ENCODE peak calls at places on chromosome 12, in nine cellular contexts. One of them, this sample, is unnamed. For H3K4me1, the result is how much of the 10 kb centered on the place peaks cover.

GRCh38 chr12:12606793-12607589 is 4.7 kb upstream of the CREBL2 start:
- DNase-seq in lung: no peak
- DNase-seq in heart right ventricle: no peak
- DNase-seq in PC-3: peak
- DNase-seq in tibial nerve: no peak
- DNase-seq in keratinocyte: no peak
- DNase-seq in BE2C: no peak
- DNase-seq in upper lobe of right lung: no peak
- DNase-seq in cardiac muscle cell: no peak
- DNase-seq in this sample: no peak

GRCh38 chr12:94621662-94622359 is 28.5 kb downstream of the TMCC3 start:
- DNase-seq in PC-3: peak
- DNase-seq in cardiac muscle cell: no peak
- DNase-seq in keratinocyte: no peak
- DNase-seq in BE2C: no peak
- DNase-seq in heart right ventricle: no peak
- DNase-seq in upper lobe of right lung: no peak
- DNase-seq in lung: no peak
- DNase-seq in tibial nerve: no peak
- DNase-seq in this sample: no peak

GRCh38 chr12:82430541-82431145 is 72.3 kb downstream of the METTL25 start:
- DNase-seq in lung: no peak
- DNase-seq in upper lobe of right lung: no peak
- DNase-seq in heart right ventricle: no peak
- DNase-seq in cardiac muscle cell: no peak
- DNase-seq in PC-3: no peak
- DNase-seq in BE2C: no peak
- DNase-seq in tibial nerve: no peak
- DNase-seq in keratinocyte: no peak
- DNase-seq in this sample: no peak

GRCh38 chr12:55652352-55652751 is 15.7 kb downstream of the OR10P1 start:
- DNase-seq in upper lobe of right lung: no peak
- DNase-seq in cardiac muscle cell: no peak
- DNase-seq in keratinocyte: no peak
- DNase-seq in BE2C: no peak
- DNase-seq in lung: no peak
- DNase-seq in heart right ventricle: no peak
- DNase-seq in tibial nerve: no peak
- DNase-seq in PC-3: no peak
- DNase-seq in this sample: no peak

GRCh38 chr12:125110641-125111360 is 45.6 kb downstream of the AACS start:
- DNase-seq in cardiac muscle cell: no peak
- DNase-seq in PC-3: peak
- DNase-seq in keratinocyte: no peak
- DNase-seq in lung: no peak
- DNase-seq in upper lobe of right lung: no peak
- DNase-seq in heart right ventricle: no peak
- DNase-seq in BE2C: no peak
- DNase-seq in tibial nerve: no peak
- DNase-seq in this sample: no peak

GRCh38 chr12:43957732-43958131 is 121.9 kb downstream of the TMEM117 start:
- DNase-seq in upper lobe of right lung: no peak
- DNase-seq in tibial nerve: peak
- DNase-seq in PC-3: peak
- DNase-seq in lung: no peak
- DNase-seq in cardiac muscle cell: peak
- DNase-seq in heart right ventricle: no peak
- DNase-seq in keratinocyte: no peak
- DNase-seq in BE2C: peak
- DNase-seq in this sample: no peak

GRCh38 chr12:42804928-42805327 is 215.4 kb upstream of the PRICKLE1 start:
- DNase-seq in heart right ventricle: no peak
- DNase-seq in PC-3: peak
- DNase-seq in lung: no peak
- DNase-seq in upper lobe of right lung: no peak
- DNase-seq in BE2C: no peak
- DNase-seq in tibial nerve: no peak
- DNase-seq in keratinocyte: no peak
- DNase-seq in cardiac muscle cell: no peak
- DNase-seq in this sample: no peak

GRCh38 chr12:93698307-93699092 is 21.3 kb downstream of the CRADD start:
- DNase-seq in cardiac muscle cell: no peak
- DNase-seq in keratinocyte: no peak
- DNase-seq in tibial nerve: no peak
- DNase-seq in heart right ventricle: no peak
- DNase-seq in BE2C: no peak
- DNase-seq in lung: no peak
- DNase-seq in PC-3: peak
- DNase-seq in upper lobe of right lung: no peak
- DNase-seq in this sample: no peak

GRCh38 chr12:57904848-57905811 is 36.2 kb upstream of the ATP23 start:
- DNase-seq in upper lobe of right lung: peak
- DNase-seq in tibial nerve: peak
- DNase-seq in BE2C: peak
- DNase-seq in PC-3: peak
- DNase-seq in keratinocyte: peak
- DNase-seq in cardiac muscle cell: peak
- DNase-seq in heart right ventricle: peak
- DNase-seq in lung: peak
- DNase-seq in this sample: peak

DNA sequence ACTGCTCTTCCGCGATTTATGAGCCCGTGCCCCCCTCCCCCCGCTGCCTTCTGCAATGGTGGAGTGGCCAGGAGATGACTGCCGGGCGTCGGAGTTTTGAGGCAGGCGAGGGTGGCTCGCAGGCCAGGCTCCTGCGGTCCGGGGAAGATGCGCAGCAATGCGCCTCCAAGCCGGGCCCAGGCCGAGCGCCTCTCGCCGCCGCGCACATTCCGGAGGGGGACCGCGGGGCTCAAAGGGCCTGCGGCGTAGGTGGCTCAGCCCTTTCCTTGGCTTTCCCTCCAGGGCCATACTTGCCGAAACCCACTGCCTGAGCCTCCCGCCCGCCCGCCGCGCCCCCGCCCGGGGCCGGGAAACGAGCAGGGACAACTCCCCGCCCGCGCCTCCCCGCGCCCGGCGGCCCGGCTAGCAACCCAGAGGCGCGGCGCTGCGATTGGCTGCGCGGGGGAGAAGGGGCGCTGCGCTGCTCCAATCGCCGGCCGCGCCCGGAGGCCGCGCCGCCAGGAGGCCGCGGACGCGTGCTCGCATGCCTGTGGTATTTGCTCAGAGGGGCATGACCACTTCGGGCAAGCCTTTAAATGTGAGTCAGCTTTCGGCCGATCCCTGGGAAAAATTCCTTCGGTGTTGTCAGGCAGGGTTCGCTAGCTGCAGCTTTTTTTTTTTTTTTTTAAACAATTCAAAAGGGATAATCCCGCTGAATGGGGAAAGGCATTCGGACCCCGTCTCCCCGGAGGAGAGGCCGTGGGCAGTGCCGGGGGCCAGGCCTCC is 157.9 kb upstream of the PARP11 start:
- DNase-seq in heart right ventricle: peak
- DNase-seq in tibial nerve: peak
- DNase-seq in PC-3: peak
- DNase-seq in BE2C: no peak
- DNase-seq in keratinocyte: peak
- DNase-seq in upper lobe of right lung: peak
- DNase-seq in cardiac muscle cell: peak
- DNase-seq in lung: peak
- DNase-seq in this sample: peak
- TF ChIP-seq CTCF in heart right ventricle: no peak
- TF ChIP-seq CTCF in tibial nerve: peak
- TF ChIP-seq CTCF in PC-3: no peak
- TF ChIP-seq CTCF in BE2C: no peak
- TF ChIP-seq CTCF in keratinocyte: no peak
- TF ChIP-seq CTCF in upper lobe of right lung: no peak
- TF ChIP-seq CTCF in cardiac muscle cell: no peak
- TF ChIP-seq CTCF in lung: no peak
- TF ChIP-seq CTCF in this sample: no peak

GRCh38 chr12:53227341-53227740 is 4.7 kb downstream of the RARG start:
- DNase-seq in BE2C: no peak
- DNase-seq in PC-3: no peak
- DNase-seq in keratinocyte: no peak
- DNase-seq in cardiac muscle cell: no peak
- DNase-seq in tibial nerve: no peak
- DNase-seq in heart right ventricle: no peak
- DNase-seq in upper lobe of right lung: no peak
- DNase-seq in lung: no peak
- DNase-seq in this sample: peak
- H3K4me1 ChIP-seq in BE2C: under half
- H3K4me1 ChIP-seq in PC-3: half or more
- H3K4me1 ChIP-seq in keratinocyte: half or more
- H3K4me1 ChIP-seq in cardiac muscle cell: under half
- H3K4me1 ChIP-seq in tibial nerve: half or more
- H3K4me1 ChIP-seq in heart right ventricle: under half
- H3K4me1 ChIP-seq in upper lobe of right lung: under half
- H3K4me1 ChIP-seq in lung: under half
- H3K4me1 ChIP-seq in this sample: under half

DNA sequence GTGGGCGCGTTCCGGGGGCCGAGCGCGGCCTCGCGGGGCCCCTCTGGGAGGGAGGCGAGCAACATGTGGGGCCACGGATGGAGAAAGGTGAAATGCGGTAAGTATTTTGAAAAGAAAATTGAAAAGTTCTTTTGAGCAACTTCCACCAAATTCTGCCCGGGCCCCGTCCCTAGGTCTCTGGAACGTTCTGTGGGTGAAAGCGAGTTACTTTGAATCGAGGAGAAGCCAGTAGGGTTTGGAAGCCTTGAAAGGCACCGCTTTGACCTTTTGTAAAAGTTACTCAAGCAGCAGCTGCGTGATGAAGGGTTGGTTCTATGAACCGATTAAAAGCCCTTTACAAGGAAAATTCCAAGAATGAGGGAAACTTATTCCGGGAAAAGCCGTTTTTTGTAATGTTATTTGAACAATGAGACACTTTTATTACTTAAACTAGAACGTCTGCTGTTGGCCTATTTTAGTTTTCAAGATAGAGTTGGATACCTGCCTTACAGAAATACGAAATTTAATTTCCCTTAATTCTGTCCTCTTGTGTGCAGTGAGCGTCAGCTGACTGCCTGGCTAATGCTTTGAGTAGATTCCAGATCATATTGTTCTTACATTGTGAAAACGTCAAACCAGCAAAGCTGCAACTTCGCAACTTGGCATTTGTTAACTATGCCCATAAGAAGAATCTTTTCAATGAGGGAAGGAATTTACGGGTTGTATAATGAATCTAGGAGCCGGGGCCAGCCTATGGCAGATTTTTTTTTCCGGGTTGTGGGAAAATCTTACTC is 884 bp downstream of the LARP4 start:
- DNase-seq in lung: no peak
- DNase-seq in keratinocyte: no peak
- DNase-seq in tibial nerve: peak
- DNase-seq in cardiac muscle cell: peak
- DNase-seq in PC-3: peak
- DNase-seq in heart right ventricle: no peak
- DNase-seq in upper lobe of right lung: no peak
- DNase-seq in BE2C: no peak
- DNase-seq in this sample: no peak
- TF ChIP-seq CTCF in lung: no peak
- TF ChIP-seq CTCF in keratinocyte: no peak
- TF ChIP-seq CTCF in tibial nerve: no peak
- TF ChIP-seq CTCF in cardiac muscle cell: no peak
- TF ChIP-seq CTCF in PC-3: no peak
- TF ChIP-seq CTCF in heart right ventricle: no peak
- TF ChIP-seq CTCF in upper lobe of right lung: no peak
- TF ChIP-seq CTCF in BE2C: no peak
- TF ChIP-seq CTCF in this sample: no peak

GRCh38 chr12:92044435-92044834 is 101.2 kb downstream of the BTG1 start:
- DNase-seq in upper lobe of right lung: no peak
- DNase-seq in lung: no peak
- DNase-seq in keratinocyte: no peak
- DNase-seq in heart right ventricle: no peak
- DNase-seq in tibial nerve: no peak
- DNase-seq in PC-3: peak
- DNase-seq in cardiac muscle cell: no peak
- DNase-seq in BE2C: no peak
- DNase-seq in this sample: no peak

GRCh38 chr12:92047058-92047826 is 98.4 kb downstream of the BTG1 start:
- DNase-seq in tibial nerve: no peak
- DNase-seq in BE2C: no peak
- DNase-seq in lung: no peak
- DNase-seq in keratinocyte: no peak
- DNase-seq in heart right ventricle: no peak
- DNase-seq in cardiac muscle cell: no peak
- DNase-seq in PC-3: no peak
- DNase-seq in upper lobe of right lung: no peak
- DNase-seq in this sample: no peak

GRCh38 chr12:92042791-92043531 is 102.7 kb downstream of the BTG1 start:
- DNase-seq in tibial nerve: no peak
- DNase-seq in cardiac muscle cell: no peak
- DNase-seq in lung: no peak
- DNase-seq in BE2C: no peak
- DNase-seq in heart right ventricle: no peak
- DNase-seq in upper lobe of right lung: no peak
- DNase-seq in PC-3: peak
- DNase-seq in keratinocyte: no peak
- DNase-seq in this sample: no peak

GRCh38 chr12:92046557-92046956 is 99.1 kb downstream of the BTG1 start:
- DNase-seq in tibial nerve: no peak
- DNase-seq in keratinocyte: no peak
- DNase-seq in cardiac muscle cell: no peak
- DNase-seq in BE2C: no peak
- DNase-seq in PC-3: no peak
- DNase-seq in upper lobe of right lung: no peak
- DNase-seq in heart right ventricle: no peak
- DNase-seq in lung: no peak
- DNase-seq in this sample: no peak

GRCh38 chr12:92045852-92046251 is 99.8 kb downstream of the BTG1 start:
- DNase-seq in BE2C: no peak
- DNase-seq in tibial nerve: no peak
- DNase-seq in cardiac muscle cell: no peak
- DNase-seq in keratinocyte: no peak
- DNase-seq in upper lobe of right lung: no peak
- DNase-seq in lung: no peak
- DNase-seq in heart right ventricle: no peak
- DNase-seq in PC-3: no peak
- DNase-seq in this sample: no peak
- H3K4me1 ChIP-seq in BE2C: under half
- H3K4me1 ChIP-seq in tibial nerve: under half
- H3K4me1 ChIP-seq in cardiac muscle cell: under half
- H3K4me1 ChIP-seq in keratinocyte: under half
- H3K4me1 ChIP-seq in upper lobe of right lung: under half
- H3K4me1 ChIP-seq in lung: under half
- H3K4me1 ChIP-seq in heart right ventricle: under half
- H3K4me1 ChIP-seq in PC-3: under half
- H3K4me1 ChIP-seq in this sample: under half